ENCODE peak calls at places on chromosomes 6 and 20, in seven cellular contexts. One of them, this sample, is unnamed.

GRCh38 chr20:38498909-38499308 is 26.3 kb downstream of the RALGAPB start:
- DNase-seq in NCI-H1694 treated with DMSO at 0.1 percent for 48 hours: no peak
- DNase-seq in RPMI8226: no peak
- DNase-seq in lower leg skin: no peak
- DNase-seq in activated CD4-positive, alpha-beta T cell treated with anti-CD3 and anti-CD28 coated beads, Interleukin-2, amount 50 U/mL, for 1 hour: no peak
- DNase-seq in GM04504: no peak
- DNase-seq in type B pancreatic cell: no peak
- DNase-seq in this sample: no peak

GRCh38 chr6:134352786-134353480 is 35.0 kb upstream of the SGK1 start:
- DNase-seq in GM04504: peak
- DNase-seq in type B pancreatic cell: no peak
- DNase-seq in NCI-H1694 treated with DMSO at 0.1 percent for 48 hours: no peak
- DNase-seq in lower leg skin: no peak
- DNase-seq in RPMI8226: no peak
- DNase-seq in activated CD4-positive, alpha-beta T cell treated with anti-CD3 and anti-CD28 coated beads, Interleukin-2, amount 50 U/mL, for 1 hour: no peak
- DNase-seq in this sample: no peak

GRCh38 chr20:47129306-47129705 is 227.2 kb downstream of the ZMYND8 start:
- DNase-seq in NCI-H1694 treated with DMSO at 0.1 percent for 48 hours: no peak
- DNase-seq in GM04504: no peak
- DNase-seq in activated CD4-positive, alpha-beta T cell treated with anti-CD3 and anti-CD28 coated beads, Interleukin-2, amount 50 U/mL, for 1 hour: no peak
- DNase-seq in type B pancreatic cell: no peak
- DNase-seq in RPMI8226: no peak
- DNase-seq in lower leg skin: no peak
- DNase-seq in this sample: no peak

GRCh38 chr20:63174309-63175030 is 41.5 kb downstream of the YTHDF1 start:
- DNase-seq in activated CD4-positive, alpha-beta T cell treated with anti-CD3 and anti-CD28 coated beads, Interleukin-2, amount 50 U/mL, for 1 hour: no peak
- DNase-seq in GM04504: no peak
- DNase-seq in type B pancreatic cell: no peak
- DNase-seq in RPMI8226: no peak
- DNase-seq in lower leg skin: no peak
- DNase-seq in NCI-H1694 treated with DMSO at 0.1 percent for 48 hours: no peak
- DNase-seq in this sample: no peak

GRCh38 chr6:90859612-90860011 is 272.7 kb upstream of the MAP3K7 start:
- DNase-seq in lower leg skin: no peak
- DNase-seq in type B pancreatic cell: no peak
- DNase-seq in NCI-H1694 treated with DMSO at 0.1 percent for 48 hours: no peak
- DNase-seq in GM04504: no peak
- DNase-seq in RPMI8226: peak
- DNase-seq in activated CD4-positive, alpha-beta T cell treated with anti-CD3 and anti-CD28 coated beads, Interleukin-2, amount 50 U/mL, for 1 hour: no peak
- DNase-seq in this sample: no peak

GRCh38 chr6:36933102-36933501 is 21.4 kb upstream of the PI16 start:
- DNase-seq in lower leg skin: no peak
- DNase-seq in type B pancreatic cell: no peak
- DNase-seq in NCI-H1694 treated with DMSO at 0.1 percent for 48 hours: no peak
- DNase-seq in GM04504: no peak
- DNase-seq in RPMI8226: no peak
- DNase-seq in activated CD4-positive, alpha-beta T cell treated with anti-CD3 and anti-CD28 coated beads, Interleukin-2, amount 50 U/mL, for 1 hour: no peak
- DNase-seq in this sample: no peak

GRCh38 chr6:113082691-113083090 is 735.6 kb downstream of the RFPL4B start:
- DNase-seq in GM04504: peak
- DNase-seq in type B pancreatic cell: no peak
- DNase-seq in NCI-H1694 treated with DMSO at 0.1 percent for 48 hours: no peak
- DNase-seq in lower leg skin: no peak
- DNase-seq in RPMI8226: no peak
- DNase-seq in activated CD4-positive, alpha-beta T cell treated with anti-CD3 and anti-CD28 coated beads, Interleukin-2, amount 50 U/mL, for 1 hour: no peak
- DNase-seq in this sample: no peak

GRCh38 chr6:33677689-33678088 is 33.8 kb downstream of the UQCC2 start:
- DNase-seq in NCI-H1694 treated with DMSO at 0.1 percent for 48 hours: no peak
- DNase-seq in type B pancreatic cell: no peak
- DNase-seq in GM04504: no peak
- DNase-seq in lower leg skin: no peak
- DNase-seq in activated CD4-positive, alpha-beta T cell treated with anti-CD3 and anti-CD28 coated beads, Interleukin-2, amount 50 U/mL, for 1 hour: no peak
- DNase-seq in RPMI8226: no peak
- DNase-seq in this sample: no peak

GRCh38 chr6:133857696-133858095 is 31.2 kb upstream of the TCF21 start:
- DNase-seq in RPMI8226: no peak
- DNase-seq in lower leg skin: no peak
- DNase-seq in activated CD4-positive, alpha-beta T cell treated with anti-CD3 and anti-CD28 coated beads, Interleukin-2, amount 50 U/mL, for 1 hour: no peak
- DNase-seq in type B pancreatic cell: no peak
- DNase-seq in GM04504: no peak
- DNase-seq in NCI-H1694 treated with DMSO at 0.1 percent for 48 hours: no peak
- DNase-seq in this sample: no peak

GRCh38 chr6:159842035-159842434 is 42.0 kb downstream of the PNLDC1 start:
- DNase-seq in RPMI8226: peak
- DNase-seq in NCI-H1694 treated with DMSO at 0.1 percent for 48 hours: no peak
- DNase-seq in lower leg skin: no peak
- DNase-seq in activated CD4-positive, alpha-beta T cell treated with anti-CD3 and anti-CD28 coated beads, Interleukin-2, amount 50 U/mL, for 1 hour: no peak
- DNase-seq in GM04504: no peak
- DNase-seq in type B pancreatic cell: no peak
- DNase-seq in this sample: no peak

GRCh38 chr6:15674690-15675386 is 12.0 kb upstream of the DTNBP1 start:
- DNase-seq in type B pancreatic cell: no peak
- DNase-seq in RPMI8226: no peak
- DNase-seq in activated CD4-positive, alpha-beta T cell treated with anti-CD3 and anti-CD28 coated beads, Interleukin-2, amount 50 U/mL, for 1 hour: no peak
- DNase-seq in NCI-H1694 treated with DMSO at 0.1 percent for 48 hours: no peak
- DNase-seq in lower leg skin: no peak
- DNase-seq in GM04504: no peak
- DNase-seq in this sample: no peak

GRCh38 chr20:40274912-40275654 is 414.0 kb downstream of the MAFB start:
- DNase-seq in type B pancreatic cell: no peak
- DNase-seq in lower leg skin: no peak
- DNase-seq in NCI-H1694 treated with DMSO at 0.1 percent for 48 hours: no peak
- DNase-seq in GM04504: no peak
- DNase-seq in activated CD4-positive, alpha-beta T cell treated with anti-CD3 and anti-CD28 coated beads, Interleukin-2, amount 50 U/mL, for 1 hour: no peak
- DNase-seq in RPMI8226: no peak
- DNase-seq in this sample: no peak